ENCODE peak calls at places on chromosomes 6 and 20, in seven cellular contexts. I is colonic mucosa, U is foreskin fibroblast, K is pancreas, M is heart left ventricle, E is stomach, A is ascending aorta. Y is an unnamed sample.

GRCh38 chr20:58721951-58722371 is 29.4 kb downstream of the NPEPL1 start:
- DNase-seq in A (no peak), M (peak; percentile 61), I (peak; percentile 16), K (no peak), U (no peak), E (peak; percentile 25), Y (no peak)

GRCh38 chr6:156980515-156980914 is 203.3 kb downstream of the ARID1B start:
- DNase-seq in I (no peak), K (no peak), A (no peak), M (no peak), E (no peak), U (peak; percentile 13), Y (peak; percentile 37)

GRCh38 chr6:170177383-170178265 is 113.3 kb downstream of the DLL1 start:
- DNase-seq in I (peak; percentile 18), M (no peak), E (peak; percentile 55), A (no peak), U (no peak), K (peak; percentile 20), Y (peak; percentile 14)

GRCh38 chr20:57698191-57698866 is 11.5 kb downstream of the PMEPA1 start:
- DNase-seq in I (peak; percentile 81), E (peak; percentile 40), U (peak; percentile 97), A (no peak), M (no peak), K (no peak), Y (no peak)

GRCh38 chr20:36070451-36070850 is 84.1 kb upstream of the EPB41L1 start:
- DNase-seq in U (no peak), M (no peak), I (no peak), K (no peak), E (no peak), A (no peak), Y (no peak)

GRCh38 chr6:148423133-148423532 is 80.5 kb downstream of the SASH1 start:
- DNase-seq in I (no peak), E (no peak), K (no peak), A (no peak), U (peak; percentile 60), M (no peak), Y (no peak)

GRCh38 chr6:140281236-140281635 is 906.8 kb upstream of the CITED2 start:
- DNase-seq in M (no peak), I (no peak), E (no peak), U (peak; percentile 16), A (no peak), K (no peak), Y (no peak)

GRCh38 chr20:62828551-62829230 is 11.8 kb downstream of the COL9A3 start:
- DNase-seq in I (no peak), E (no peak), A (no peak), U (no peak), M (peak; percentile 11), K (no peak), Y (no peak)

GRCh38 chr6:12968839-12969558 is 252.4 kb downstream of the PHACTR1 start:
- DNase-seq in I (no peak), A (no peak), E (no peak), U (peak; percentile 10), K (no peak), M (no peak), Y (no peak)

GRCh38 chr6:170279977-170280688 is 10.7 kb downstream of the DLL1 start:
- DNase-seq in E (peak; percentile 75), U (peak; percentile 46), I (peak; percentile 86), A (no peak), M (no peak), K (peak; percentile 73), Y (no peak)

GRCh38 chr6:105616521-105616920 is 213.6 kb upstream of the PREP start:
- DNase-seq in E (no peak), A (no peak), M (no peak), U (peak; percentile 88), K (no peak), I (no peak), Y (no peak)

GRCh38 chr6:56199956-56200355 is 47.4 kb downstream of the COL21A1 start:
- DNase-seq in M (no peak), E (no peak), A (no peak), I (no peak), K (no peak), U (peak; percentile 75), Y (no peak)

GRCh38 chr6:112036088-112036637 is 17.7 kb upstream of the CCN6 start:
- DNase-seq in I (no peak), M (no peak), U (no peak), A (no peak), E (no peak), K (no peak), Y (no peak)

GRCh38 chr6:12851123-12851695 is 134.6 kb downstream of the PHACTR1 start:
- DNase-seq in E (no peak), I (no peak), A (no peak), K (no peak), M (no peak), U (peak; percentile 69), Y (no peak)

GRCh38 chr6:37712508-37712907 is 14.8 kb upstream of the MDGA1 start:
- DNase-seq in E (no peak), M (no peak), U (no peak), A (no peak), I (no peak), K (no peak), Y (no peak)

GRCh38 chr20:41265931-41266330 is 51.6 kb downstream of the ZHX3 start:
- DNase-seq in K (no peak), M (no peak), I (no peak), U (no peak), E (no peak), A (no peak), Y (no peak)

GRCh38 chr20:41268917-41269652 is 48.4 kb downstream of the ZHX3 start:
- DNase-seq in E (no peak), U (no peak), A (no peak), I (no peak), M (no peak), K (no peak), Y (no peak)

GRCh38 chr20:41273445-41273844 is 44.1 kb downstream of the ZHX3 start:
- DNase-seq in A (no peak), U (no peak), M (no peak), I (no peak), K (no peak), E (no peak), Y (no peak)

GRCh38 chr20:41264819-41265218 is 52.7 kb downstream of the ZHX3 start:
- DNase-seq in M (no peak), U (no peak), I (no peak), K (no peak), A (no peak), E (no peak), Y (no peak)

DNA sequence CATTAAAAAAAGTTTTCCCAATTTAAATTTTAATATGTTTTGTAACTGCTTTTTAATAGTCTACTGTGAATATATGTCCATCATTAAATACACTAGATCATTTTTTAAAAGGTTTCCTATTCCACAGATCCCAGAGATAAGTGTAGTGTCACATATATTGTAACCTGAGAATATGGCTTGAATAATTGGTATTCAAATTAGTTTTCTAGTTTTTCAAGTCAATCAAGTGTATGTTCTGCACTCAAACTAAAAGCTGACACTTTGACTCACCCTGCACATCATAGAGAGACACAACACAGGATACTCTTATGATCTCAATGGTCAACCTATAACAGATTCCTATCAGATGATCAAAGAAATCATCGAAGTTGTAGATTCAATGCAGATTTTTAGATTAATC is 49.1 kb downstream of the ZHX3 start:
- DNase-seq in I (no peak), M (no peak), K (no peak), U (no peak), E (no peak), A (no peak), Y (no peak)
- H3K4me3 ChIP-seq in I (no peak overlapping the region), M (no peak overlapping the region), K (no peak overlapping the region), U (no peak overlapping the region), E (no peak overlapping the region), A (no peak overlapping the region), Y (no peak overlapping the region)

GRCh38 chr20:48159156-48159971 is 374.1 kb upstream of the SULF2 start:
- DNase-seq in E (no peak), K (no peak), U (no peak), M (no peak), I (no peak), A (no peak), Y (no peak)

GRCh38 chr20:48157970-48158369 is 372.7 kb upstream of the SULF2 start:
- DNase-seq in I (no peak), A (no peak), U (no peak), M (no peak), E (no peak), K (no peak), Y (peak; percentile 29)

GRCh38 chr20:48155231-48155630 is 369.9 kb upstream of the SULF2 start:
- DNase-seq in I (no peak), M (no peak), A (no peak), K (no peak), E (no peak), U (no peak), Y (no peak)

GRCh38 chr20:48156521-48156920 is 371.2 kb upstream of the SULF2 start:
- DNase-seq in E (no peak), M (no peak), A (no peak), U (no peak), I (no peak), K (no peak), Y (no peak)

GRCh38 chr20:48156951-48157700 is 371.8 kb upstream of the SULF2 start:
- DNase-seq in E (no peak), U (no peak), K (no peak), I (no peak), M (no peak), A (no peak), Y (no peak)
- H3K4me3 ChIP-seq in E (no peak overlapping the region), U (no peak overlapping the region), K (no peak overlapping the region), I (no peak overlapping the region), M (no peak overlapping the region), A (no peak overlapping the region), Y (no peak overlapping the region)

GRCh38 chr6:9766240-9766915 is 648.5 kb downstream of the TFAP2A start:
- DNase-seq in E (no peak), I (no peak), M (no peak), U (peak; percentile 86), K (no peak), A (no peak), Y (no peak)
- H3K4me3 ChIP-seq in E (no peak overlapping the region), I (no peak overlapping the region), M (no peak overlapping the region), U (no peak overlapping the region), K (no peak overlapping the region), A (no peak overlapping the region), Y (no peak overlapping the region)

DNA sequence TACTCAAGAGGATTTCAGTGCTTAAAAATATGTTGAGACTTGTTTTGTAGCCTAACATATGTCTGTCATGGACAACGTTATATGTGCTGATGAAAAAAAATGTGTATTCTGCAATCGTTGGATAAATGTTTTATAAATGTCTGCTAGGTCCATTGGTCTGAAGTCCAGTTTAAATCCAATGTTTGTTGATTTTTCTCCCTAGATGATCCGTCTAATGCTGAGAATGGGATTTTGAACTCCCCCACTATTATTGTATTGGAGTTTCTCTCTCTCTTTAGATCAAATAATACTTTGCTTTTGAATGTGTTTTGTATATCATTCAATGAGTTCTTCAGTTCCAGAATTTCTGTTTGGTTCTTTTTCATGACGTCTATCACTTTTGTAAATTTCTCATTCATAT is 44.9 kb downstream of the CYB5R4 start:
- DNase-seq in E (no peak), I (no peak), U (no peak), A (no peak), M (no peak), K (no peak), Y (no peak)
- H3K4me3 ChIP-seq in E (no peak overlapping the region), I (no peak overlapping the region), U (no peak overlapping the region), A (no peak overlapping the region), M (no peak overlapping the region), K (no peak overlapping the region), Y (no peak overlapping the region)

DNA sequence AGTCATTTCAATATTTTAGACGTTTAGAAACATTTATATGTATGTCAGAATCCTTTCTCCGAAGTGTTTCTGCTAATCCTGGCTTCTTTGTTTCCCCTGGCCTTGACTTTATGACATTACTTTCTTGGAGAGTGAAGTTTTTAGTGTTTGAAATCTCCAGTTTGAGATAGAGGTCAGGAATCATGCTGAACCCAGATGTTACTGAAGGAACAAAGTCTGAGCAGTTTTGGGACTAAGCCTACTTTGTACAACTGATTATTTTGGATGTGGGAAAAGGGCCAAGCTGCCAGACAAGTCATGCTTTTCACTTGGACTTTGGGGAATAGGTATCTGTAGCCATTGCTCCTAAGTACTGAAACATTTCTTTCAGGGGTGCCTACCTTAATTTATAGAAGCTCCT is 2.3 kb downstream of the RNF144B start:
- DNase-seq in E (no peak), K (no peak), U (peak; percentile 86), I (no peak), A (no peak), M (no peak), Y (no peak)
- H3K4me3 ChIP-seq in E (peak overlapping the region; percentile 57), K (no peak overlapping the region), U (no peak overlapping the region), I (no peak overlapping the region), A (peak overlapping the region; percentile 52), M (peak overlapping the region; percentile 63), Y (peak overlapping the region; percentile 55)

Y was measured in prostate gland.